ENCODE peak calls at places on chromosomes 13 and 19, in ten cellular contexts. One of them, this sample, is unnamed. For H3K4me1, the result is how much of the 10 kb centered on the place peaks cover.

GRCh38 chr19:1041835-1042685 is 2.2 kb downstream of the ABCA7 start:
- DNase-seq in Panc1: peak
- DNase-seq in IMR-90: no peak
- DNase-seq in HCT116: peak
- DNase-seq in cardiac muscle cell: no peak
- DNase-seq in CD8-positive, alpha-beta T cell: no peak
- DNase-seq in uterus: no peak
- DNase-seq in effector memory CD4-positive, alpha-beta T cell: no peak
- DNase-seq in right cardiac atrium: peak
- DNase-seq in CD4-positive, CD25-positive, alpha-beta regulatory T cell: no peak
- DNase-seq in this sample: no peak

GRCh38 chr19:7888145-7888825 is at the start of gene LRRC8E:
- DNase-seq in Panc1: no peak
- DNase-seq in IMR-90: peak
- DNase-seq in HCT116: no peak
- DNase-seq in cardiac muscle cell: peak
- DNase-seq in CD8-positive, alpha-beta T cell: peak
- DNase-seq in uterus: no peak
- DNase-seq in effector memory CD4-positive, alpha-beta T cell: no peak
- DNase-seq in right cardiac atrium: no peak
- DNase-seq in CD4-positive, CD25-positive, alpha-beta regulatory T cell: no peak
- DNase-seq in this sample: no peak

GRCh38 chr13:93224545-93224944 is 2.1 kb upstream of the GPC6 start:
- DNase-seq in Panc1: no peak
- DNase-seq in IMR-90: peak
- DNase-seq in HCT116: no peak
- DNase-seq in cardiac muscle cell: peak
- DNase-seq in CD8-positive, alpha-beta T cell: no peak
- DNase-seq in uterus: no peak
- DNase-seq in effector memory CD4-positive, alpha-beta T cell: no peak
- DNase-seq in right cardiac atrium: no peak
- DNase-seq in CD4-positive, CD25-positive, alpha-beta regulatory T cell: no peak
- DNase-seq in this sample: no peak

GRCh38 chr19:3387645-3388589 is 21.5 kb downstream of the NFIC start:
- DNase-seq in Panc1: no peak
- DNase-seq in IMR-90: peak
- DNase-seq in HCT116: no peak
- DNase-seq in cardiac muscle cell: no peak
- DNase-seq in CD8-positive, alpha-beta T cell: no peak
- DNase-seq in uterus: peak
- DNase-seq in effector memory CD4-positive, alpha-beta T cell: no peak
- DNase-seq in right cardiac atrium: peak
- DNase-seq in CD4-positive, CD25-positive, alpha-beta regulatory T cell: no peak
- DNase-seq in this sample: peak

GRCh38 chr13:106337096-106337495 is 198.4 kb downstream of the EFNB2 start:
- DNase-seq in Panc1: no peak
- DNase-seq in IMR-90: peak
- DNase-seq in HCT116: no peak
- DNase-seq in cardiac muscle cell: no peak
- DNase-seq in CD8-positive, alpha-beta T cell: no peak
- DNase-seq in uterus: no peak
- DNase-seq in effector memory CD4-positive, alpha-beta T cell: no peak
- DNase-seq in right cardiac atrium: no peak
- DNase-seq in CD4-positive, CD25-positive, alpha-beta regulatory T cell: no peak
- DNase-seq in this sample: no peak

GRCh38 chr13:89965252-89965651 is 1382.2 kb upstream of the MIR17HG start:
- DNase-seq in Panc1: no peak
- DNase-seq in IMR-90: no peak
- DNase-seq in HCT116: no peak
- DNase-seq in cardiac muscle cell: no peak
- DNase-seq in CD8-positive, alpha-beta T cell: no peak
- DNase-seq in uterus: no peak
- DNase-seq in effector memory CD4-positive, alpha-beta T cell: no peak
- DNase-seq in right cardiac atrium: no peak
- DNase-seq in CD4-positive, CD25-positive, alpha-beta regulatory T cell: no peak
- DNase-seq in this sample: no peak

GRCh38 chr13:32179708-32180107 is 135.5 kb downstream of the ZAR1L start:
- DNase-seq in Panc1: no peak
- DNase-seq in IMR-90: no peak
- DNase-seq in HCT116: no peak
- DNase-seq in cardiac muscle cell: no peak
- DNase-seq in CD8-positive, alpha-beta T cell: no peak
- DNase-seq in uterus: no peak
- DNase-seq in effector memory CD4-positive, alpha-beta T cell: no peak
- DNase-seq in right cardiac atrium: no peak
- DNase-seq in CD4-positive, CD25-positive, alpha-beta regulatory T cell: no peak
- DNase-seq in this sample: no peak

GRCh38 chr13:43085545-43085944 is 62.2 kb downstream of the DNAJC15 start:
- DNase-seq in Panc1: peak
- DNase-seq in IMR-90: peak
- DNase-seq in HCT116: peak
- DNase-seq in cardiac muscle cell: peak
- DNase-seq in CD8-positive, alpha-beta T cell: no peak
- DNase-seq in uterus: no peak
- DNase-seq in effector memory CD4-positive, alpha-beta T cell: no peak
- DNase-seq in right cardiac atrium: no peak
- DNase-seq in CD4-positive, CD25-positive, alpha-beta regulatory T cell: peak
- DNase-seq in this sample: no peak

GRCh38 chr13:80334582-80335260 is 6.2 kb downstream of the SPRY2 start:
- DNase-seq in Panc1: no peak
- DNase-seq in IMR-90: peak
- DNase-seq in HCT116: no peak
- DNase-seq in cardiac muscle cell: no peak
- DNase-seq in CD8-positive, alpha-beta T cell: no peak
- DNase-seq in uterus: no peak
- DNase-seq in effector memory CD4-positive, alpha-beta T cell: no peak
- DNase-seq in right cardiac atrium: no peak
- DNase-seq in CD4-positive, CD25-positive, alpha-beta regulatory T cell: no peak
- DNase-seq in this sample: no peak

GRCh38 chr13:113649212-113649611 is 8.8 kb downstream of the ATP4B start:
- DNase-seq in Panc1: no peak
- DNase-seq in IMR-90: no peak
- DNase-seq in HCT116: no peak
- DNase-seq in cardiac muscle cell: no peak
- DNase-seq in CD8-positive, alpha-beta T cell: no peak
- DNase-seq in uterus: peak
- DNase-seq in effector memory CD4-positive, alpha-beta T cell: no peak
- DNase-seq in right cardiac atrium: peak
- DNase-seq in CD4-positive, CD25-positive, alpha-beta regulatory T cell: no peak
- DNase-seq in this sample: no peak

GRCh38 chr19:47343194-47343802 is 5.8 kb upstream of the DHX34 start:
- DNase-seq in Panc1: no peak
- DNase-seq in IMR-90: no peak
- DNase-seq in HCT116: no peak
- DNase-seq in cardiac muscle cell: no peak
- DNase-seq in CD8-positive, alpha-beta T cell: no peak
- DNase-seq in uterus: no peak
- DNase-seq in effector memory CD4-positive, alpha-beta T cell: no peak
- DNase-seq in right cardiac atrium: no peak
- DNase-seq in CD4-positive, CD25-positive, alpha-beta regulatory T cell: no peak
- DNase-seq in this sample: no peak

DNA sequence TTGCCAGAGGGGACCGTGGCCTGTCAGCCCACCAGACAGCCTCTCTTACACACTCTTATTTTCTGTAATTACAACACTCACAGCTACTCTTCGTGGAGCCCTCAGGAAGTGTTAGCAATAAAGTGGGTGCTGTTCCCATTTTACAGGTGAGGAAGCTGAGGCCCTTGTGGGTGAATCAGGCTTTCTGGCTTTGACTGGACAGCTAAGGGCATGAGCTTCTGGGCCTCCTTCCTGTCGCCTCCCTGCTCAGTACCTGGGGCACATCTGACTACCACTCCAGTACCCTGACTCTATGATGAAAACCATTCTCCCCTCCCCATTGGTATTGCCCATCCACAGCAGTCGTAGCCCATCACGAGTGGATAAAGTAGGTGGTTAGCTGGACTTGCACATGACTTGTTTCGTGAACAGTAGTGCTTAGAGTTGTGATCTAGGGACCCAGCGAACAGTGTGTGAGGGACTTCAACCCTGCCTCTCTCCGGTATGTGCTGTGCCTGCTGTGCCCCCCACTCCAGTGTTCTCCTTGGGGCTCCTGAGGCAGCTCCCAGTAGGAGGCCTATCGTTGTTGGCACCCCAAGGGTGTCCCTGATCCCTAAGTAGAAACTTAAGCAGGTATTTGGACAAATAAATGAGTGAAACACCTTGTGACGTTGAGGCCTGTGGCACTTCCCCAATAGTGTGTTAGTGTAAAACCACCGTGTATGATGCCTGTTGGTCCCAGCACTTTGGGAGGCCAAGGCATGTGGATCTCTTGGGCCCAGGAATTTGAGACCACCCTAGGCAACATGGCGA is 38.6 kb downstream of the GATAD2A start:
- DNase-seq in Panc1: no peak
- DNase-seq in IMR-90: no peak
- DNase-seq in HCT116: no peak
- DNase-seq in cardiac muscle cell: no peak
- DNase-seq in CD8-positive, alpha-beta T cell: no peak
- DNase-seq in uterus: no peak
- DNase-seq in effector memory CD4-positive, alpha-beta T cell: no peak
- DNase-seq in right cardiac atrium: no peak
- DNase-seq in CD4-positive, CD25-positive, alpha-beta regulatory T cell: no peak
- DNase-seq in this sample: no peak
- H3K4me1 ChIP-seq in Panc1: under half
- H3K4me1 ChIP-seq in IMR-90: under half
- H3K4me1 ChIP-seq in HCT116: under half
- H3K4me1 ChIP-seq in cardiac muscle cell: under half
- H3K4me1 ChIP-seq in CD8-positive, alpha-beta T cell: half or more
- H3K4me1 ChIP-seq in uterus: under half
- H3K4me1 ChIP-seq in effector memory CD4-positive, alpha-beta T cell: under half
- H3K4me1 ChIP-seq in right cardiac atrium: under half
- H3K4me1 ChIP-seq in CD4-positive, CD25-positive, alpha-beta regulatory T cell: half or more
- H3K4me1 ChIP-seq in this sample: under half

GRCh38 chr19:16441661-16442071 is 30.1 kb downstream of the EPS15L1 start:
- DNase-seq in Panc1: no peak
- DNase-seq in IMR-90: no peak
- DNase-seq in HCT116: no peak
- DNase-seq in cardiac muscle cell: peak
- DNase-seq in CD8-positive, alpha-beta T cell: no peak
- DNase-seq in uterus: no peak
- DNase-seq in effector memory CD4-positive, alpha-beta T cell: no peak
- DNase-seq in right cardiac atrium: peak
- DNase-seq in CD4-positive, CD25-positive, alpha-beta regulatory T cell: no peak
- DNase-seq in this sample: no peak

GRCh38 chr19:16433986-16434385 is 37.8 kb downstream of the EPS15L1 start:
- DNase-seq in Panc1: no peak
- DNase-seq in IMR-90: no peak
- DNase-seq in HCT116: no peak
- DNase-seq in cardiac muscle cell: no peak
- DNase-seq in CD8-positive, alpha-beta T cell: no peak
- DNase-seq in uterus: no peak
- DNase-seq in effector memory CD4-positive, alpha-beta T cell: no peak
- DNase-seq in right cardiac atrium: peak
- DNase-seq in CD4-positive, CD25-positive, alpha-beta regulatory T cell: no peak
- DNase-seq in this sample: no peak

GRCh38 chr19:16435238-16435911 is 36.4 kb downstream of the EPS15L1 start:
- DNase-seq in Panc1: no peak
- DNase-seq in IMR-90: peak
- DNase-seq in HCT116: no peak
- DNase-seq in cardiac muscle cell: peak
- DNase-seq in CD8-positive, alpha-beta T cell: peak
- DNase-seq in uterus: peak
- DNase-seq in effector memory CD4-positive, alpha-beta T cell: no peak
- DNase-seq in right cardiac atrium: peak
- DNase-seq in CD4-positive, CD25-positive, alpha-beta regulatory T cell: no peak
- DNase-seq in this sample: no peak

GRCh38 chr19:16435999-16436650 is 35.6 kb downstream of the EPS15L1 start:
- DNase-seq in Panc1: no peak
- DNase-seq in IMR-90: no peak
- DNase-seq in HCT116: no peak
- DNase-seq in cardiac muscle cell: peak
- DNase-seq in CD8-positive, alpha-beta T cell: no peak
- DNase-seq in uterus: no peak
- DNase-seq in effector memory CD4-positive, alpha-beta T cell: no peak
- DNase-seq in right cardiac atrium: peak
- DNase-seq in CD4-positive, CD25-positive, alpha-beta regulatory T cell: no peak
- DNase-seq in this sample: no peak

DNA sequence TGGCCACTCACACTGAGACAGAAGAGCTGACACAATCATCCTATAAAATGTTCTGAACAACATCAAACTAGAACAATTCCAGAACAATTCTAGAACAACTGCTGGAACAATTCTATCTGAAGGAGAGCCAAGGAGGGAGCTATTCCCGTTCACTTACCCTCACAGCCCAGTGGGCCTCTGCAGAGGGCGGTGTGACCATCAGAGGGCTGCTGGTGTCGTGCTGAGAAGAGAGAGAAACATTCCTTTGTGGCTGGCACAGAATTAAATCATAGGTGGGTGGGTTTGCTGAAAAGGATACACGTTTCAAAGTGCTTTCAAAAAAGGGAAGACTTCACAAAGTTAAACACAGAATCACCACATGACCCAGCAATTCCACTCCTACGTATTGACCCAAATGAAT is 35.0 kb downstream of the EPS15L1 start:
- DNase-seq in Panc1: no peak
- DNase-seq in IMR-90: no peak
- DNase-seq in HCT116: no peak
- DNase-seq in cardiac muscle cell: no peak
- DNase-seq in CD8-positive, alpha-beta T cell: no peak
- DNase-seq in uterus: no peak
- DNase-seq in effector memory CD4-positive, alpha-beta T cell: no peak
- DNase-seq in right cardiac atrium: peak
- DNase-seq in CD4-positive, CD25-positive, alpha-beta regulatory T cell: no peak
- DNase-seq in this sample: no peak
- H3K4me1 ChIP-seq in Panc1: under half
- H3K4me1 ChIP-seq in IMR-90: under half
- H3K4me1 ChIP-seq in HCT116: under half
- H3K4me1 ChIP-seq in cardiac muscle cell: under half
- H3K4me1 ChIP-seq in CD8-positive, alpha-beta T cell: under half
- H3K4me1 ChIP-seq in uterus: under half
- H3K4me1 ChIP-seq in effector memory CD4-positive, alpha-beta T cell: under half
- H3K4me1 ChIP-seq in right cardiac atrium: under half
- H3K4me1 ChIP-seq in CD4-positive, CD25-positive, alpha-beta regulatory T cell: under half
- H3K4me1 ChIP-seq in this sample: half or more

DNA sequence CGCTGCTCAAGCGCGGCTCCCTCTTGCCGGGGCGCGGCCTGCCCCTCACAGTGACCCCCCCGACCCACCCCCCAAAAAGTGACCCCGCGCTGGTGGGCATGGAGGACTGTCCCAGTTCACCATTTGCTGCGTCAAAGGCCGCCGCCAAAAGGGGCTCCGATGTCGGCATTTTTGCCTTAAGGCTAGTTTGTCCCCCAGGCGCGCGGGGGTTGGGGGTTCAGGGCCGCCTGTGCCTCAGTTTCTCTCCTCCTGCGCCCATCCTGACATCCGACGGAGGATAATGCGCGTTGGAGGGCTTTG is 17.1 kb downstream of the NFIX start:
- DNase-seq in Panc1: no peak
- DNase-seq in IMR-90: no peak
- DNase-seq in HCT116: no peak
- DNase-seq in cardiac muscle cell: no peak
- DNase-seq in CD8-positive, alpha-beta T cell: no peak
- DNase-seq in uterus: no peak
- DNase-seq in effector memory CD4-positive, alpha-beta T cell: no peak
- DNase-seq in right cardiac atrium: no peak
- DNase-seq in CD4-positive, CD25-positive, alpha-beta regulatory T cell: no peak
- DNase-seq in this sample: no peak
- H3K4me1 ChIP-seq in Panc1: half or more
- H3K4me1 ChIP-seq in IMR-90: under half
- H3K4me1 ChIP-seq in HCT116: under half
- H3K4me1 ChIP-seq in cardiac muscle cell: under half
- H3K4me1 ChIP-seq in CD8-positive, alpha-beta T cell: under half
- H3K4me1 ChIP-seq in uterus: under half
- H3K4me1 ChIP-seq in effector memory CD4-positive, alpha-beta T cell: under half
- H3K4me1 ChIP-seq in right cardiac atrium: under half
- H3K4me1 ChIP-seq in CD4-positive, CD25-positive, alpha-beta regulatory T cell: under half
- H3K4me1 ChIP-seq in this sample: half or more

GRCh38 chr19:17751103-17751911 is at the start of gene FCHO1:
- DNase-seq in Panc1: no peak
- DNase-seq in IMR-90: no peak
- DNase-seq in HCT116: no peak
- DNase-seq in cardiac muscle cell: no peak
- DNase-seq in CD8-positive, alpha-beta T cell: peak
- DNase-seq in uterus: no peak
- DNase-seq in effector memory CD4-positive, alpha-beta T cell: peak
- DNase-seq in right cardiac atrium: peak
- DNase-seq in CD4-positive, CD25-positive, alpha-beta regulatory T cell: peak
- DNase-seq in this sample: peak
- H3K4me1 ChIP-seq in Panc1: under half
- H3K4me1 ChIP-seq in IMR-90: under half
- H3K4me1 ChIP-seq in HCT116: under half
- H3K4me1 ChIP-seq in cardiac muscle cell: under half
- H3K4me1 ChIP-seq in CD8-positive, alpha-beta T cell: half or more
- H3K4me1 ChIP-seq in uterus: under half
- H3K4me1 ChIP-seq in effector memory CD4-positive, alpha-beta T cell: half or more
- H3K4me1 ChIP-seq in right cardiac atrium: under half
- H3K4me1 ChIP-seq in CD4-positive, CD25-positive, alpha-beta regulatory T cell: half or more
- H3K4me1 ChIP-seq in this sample: under half